ENCODE peak calls at places on chromosomes 3 and 15, in five cellular contexts. A is neural crest cell; O is stimulated activated CD8-positive, alpha-beta memory T cell treated with anti-CD3 and anti-CD28 coated beads, Interleukin-4, amount 100 ng/mL, for 24 hours; K is endothelial cell; X is activated CD4-positive, alpha-beta T cell treated with anti-CD3 and anti-CD28 coated beads for 24 hours. B is an unnamed sample.

GRCh38 chr3:10503217-10503796 is 2.1 kb downstream of the ATP2B2 start:
- DNase-seq in K (no peak), X (no peak), A (no peak), O (no peak), B (no peak)

GRCh38 chr3:70360985-70361384 is 48.5 kb upstream of the MDFIC2 start:
- DNase-seq in X (no peak), O (no peak), A (no peak), K (no peak), B (no peak)

GRCh38 chr15:80561500-80561899 is 133.6 kb upstream of the ABHD17C start:
- DNase-seq in O (no peak), X (no peak), K (no peak), A (no peak), B (no peak)

GRCh38 chr3:125622381-125622788 is 27.1 kb upstream of the OSBPL11 start:
- DNase-seq in A (no peak), X (no peak), O (no peak), K (no peak), B (no peak)

GRCh38 chr15:100889359-100890058 is 9.9 kb downstream of the ALDH1A3 start:
- DNase-seq in O (no peak), X (no peak), A (no peak), K (no peak), B (no peak)

GRCh38 chr3:132020058-132020457 is 14.8 kb downstream of the CPNE4 start:
- DNase-seq in K (no peak), A (no peak), O (no peak), X (no peak), B (no peak)

GRCh38 chr15:81002254-81003022 is 1.7 kb downstream of the TLNRD1 start:
- DNase-seq in X (no peak), O (no peak), A (no peak), K (peak), B (no peak)

GRCh38 chr3:47804571-47804970 is 1.6 kb downstream of the DHX30 start:
- DNase-seq in O (no peak), X (no peak), K (no peak), A (no peak), B (no peak)

GRCh38 chr3:120284702-120285507 is at the start of gene GPR156:
- DNase-seq in A (no peak), X (no peak), O (no peak), K (peak), B (no peak)

GRCh38 chr15:76885212-76885611 is 19.9 kb downstream of the SCAPER start:
- DNase-seq in K (no peak), X (no peak), O (no peak), A (no peak), B (no peak)

GRCh38 chr15:61101543-61101942 is 127.6 kb downstream of the RORA start:
- DNase-seq in X (no peak), O (no peak), A (no peak), K (no peak), B (no peak)

GRCh38 chr3:30198162-30198561 is 408.2 kb upstream of the TGFBR2 start:
- DNase-seq in O (no peak), A (no peak), X (no peak), K (no peak), B (no peak)

GRCh38 chr3:50337175-50337861 is 3.3 kb downstream of the RASSF1 start:
- DNase-seq in O (peak), K (peak), A (peak), X (peak), B (peak)

GRCh38 chr3:77240072-77240650 is 200.3 kb downstream of the ROBO2 start:
- DNase-seq in O (no peak), X (no peak), K (no peak), A (no peak), B (no peak)

GRCh38 chr3:113626513-113627371 is 69.7 kb downstream of the USF3 start:
- DNase-seq in O (no peak), X (no peak), A (peak), K (peak), B (peak)

GRCh38 chr3:48795997-48796732 is 51.5 kb downstream of the PRKAR2A start:
- DNase-seq in O (no peak), A (no peak), X (no peak), K (no peak), B (no peak)